ENCODE peak calls at places on chromosomes 7 and 10, in nine cellular contexts. One of them, this sample, is unnamed.

GRCh38 chr10:71128311-71129010 is 83.9 kb upstream of the UNC5B start:
- DNase-seq in IMR-90: no peak
- DNase-seq in ovary: no peak
- DNase-seq in RWPE1: no peak
- DNase-seq in LoVo: no peak
- DNase-seq in activated naive CD8-positive, alpha-beta T cell treated with anti-CD3 and anti-CD28 coated beads, Interleukin-2, amount 50 U/mL, for 16 hours: no peak
- DNase-seq in tibial artery: no peak
- DNase-seq in stimulated activated CD4-positive, alpha-beta T cell treated with anti-CD3 and anti-CD28 coated beads, Interleukin-15, amount 100 ng/mL, for 1 hour: no peak
- DNase-seq in NCI-H526 treated with DMSO at 0.1 percent for 48 hours: no peak
- DNase-seq in this sample: no peak

GRCh38 chr7:138999414-138999813 is 18.2 kb upstream of the KIAA1549 start:
- DNase-seq in LoVo: no peak
- DNase-seq in ovary: no peak
- DNase-seq in activated naive CD8-positive, alpha-beta T cell treated with anti-CD3 and anti-CD28 coated beads, Interleukin-2, amount 50 U/mL, for 16 hours: no peak
- DNase-seq in RWPE1: no peak
- DNase-seq in IMR-90: no peak
- DNase-seq in NCI-H526 treated with DMSO at 0.1 percent for 48 hours: no peak
- DNase-seq in tibial artery: no peak
- DNase-seq in stimulated activated CD4-positive, alpha-beta T cell treated with anti-CD3 and anti-CD28 coated beads, Interleukin-15, amount 100 ng/mL, for 1 hour: no peak
- DNase-seq in this sample: no peak

GRCh38 chr10:70115948-70116682 is 16.5 kb downstream of the AIFM2 start:
- DNase-seq in ovary: peak; percentile 54
- DNase-seq in RWPE1: peak; percentile 76
- DNase-seq in tibial artery: no peak
- DNase-seq in IMR-90: peak; percentile 9
- DNase-seq in LoVo: peak; percentile 50
- DNase-seq in stimulated activated CD4-positive, alpha-beta T cell treated with anti-CD3 and anti-CD28 coated beads, Interleukin-15, amount 100 ng/mL, for 1 hour: peak; percentile 17
- DNase-seq in activated naive CD8-positive, alpha-beta T cell treated with anti-CD3 and anti-CD28 coated beads, Interleukin-2, amount 50 U/mL, for 16 hours: peak; percentile 29
- DNase-seq in NCI-H526 treated with DMSO at 0.1 percent for 48 hours: no peak
- DNase-seq in this sample: peak; percentile 20

GRCh38 chr10:133336131-133337078 is at the start of gene CALY:
- DNase-seq in RWPE1: peak; percentile 75
- DNase-seq in activated naive CD8-positive, alpha-beta T cell treated with anti-CD3 and anti-CD28 coated beads, Interleukin-2, amount 50 U/mL, for 16 hours: peak; percentile 25
- DNase-seq in NCI-H526 treated with DMSO at 0.1 percent for 48 hours: no peak
- DNase-seq in LoVo: no peak
- DNase-seq in stimulated activated CD4-positive, alpha-beta T cell treated with anti-CD3 and anti-CD28 coated beads, Interleukin-15, amount 100 ng/mL, for 1 hour: peak; percentile 71
- DNase-seq in IMR-90: no peak
- DNase-seq in tibial artery: no peak
- DNase-seq in ovary: no peak
- DNase-seq in this sample: peak; percentile 91

GRCh38 chr10:76944678-76945077 is 692.9 kb downstream of the KCNMA1 start:
- DNase-seq in RWPE1: no peak
- DNase-seq in LoVo: no peak
- DNase-seq in IMR-90: no peak
- DNase-seq in ovary: no peak
- DNase-seq in activated naive CD8-positive, alpha-beta T cell treated with anti-CD3 and anti-CD28 coated beads, Interleukin-2, amount 50 U/mL, for 16 hours: no peak
- DNase-seq in tibial artery: no peak
- DNase-seq in stimulated activated CD4-positive, alpha-beta T cell treated with anti-CD3 and anti-CD28 coated beads, Interleukin-15, amount 100 ng/mL, for 1 hour: no peak
- DNase-seq in NCI-H526 treated with DMSO at 0.1 percent for 48 hours: no peak
- DNase-seq in this sample: no peak

GRCh38 chr10:14612873-14613569 is 161.7 kb downstream of the FAM107B start:
- DNase-seq in ovary: no peak
- DNase-seq in LoVo: no peak
- DNase-seq in NCI-H526 treated with DMSO at 0.1 percent for 48 hours: no peak
- DNase-seq in stimulated activated CD4-positive, alpha-beta T cell treated with anti-CD3 and anti-CD28 coated beads, Interleukin-15, amount 100 ng/mL, for 1 hour: no peak
- DNase-seq in activated naive CD8-positive, alpha-beta T cell treated with anti-CD3 and anti-CD28 coated beads, Interleukin-2, amount 50 U/mL, for 16 hours: no peak
- DNase-seq in IMR-90: no peak
- DNase-seq in tibial artery: no peak
- DNase-seq in RWPE1: no peak
- DNase-seq in this sample: no peak

GRCh38 chr10:132102071-132102716 is 36.4 kb downstream of the JAKMIP3 start:
- DNase-seq in IMR-90: no peak
- DNase-seq in tibial artery: no peak
- DNase-seq in LoVo: no peak
- DNase-seq in activated naive CD8-positive, alpha-beta T cell treated with anti-CD3 and anti-CD28 coated beads, Interleukin-2, amount 50 U/mL, for 16 hours: no peak
- DNase-seq in stimulated activated CD4-positive, alpha-beta T cell treated with anti-CD3 and anti-CD28 coated beads, Interleukin-15, amount 100 ng/mL, for 1 hour: no peak
- DNase-seq in ovary: no peak
- DNase-seq in NCI-H526 treated with DMSO at 0.1 percent for 48 hours: no peak
- DNase-seq in RWPE1: no peak
- DNase-seq in this sample: no peak

GRCh38 chr10:118543714-118544400 is 51.6 kb downstream of the PRLHR start:
- DNase-seq in NCI-H526 treated with DMSO at 0.1 percent for 48 hours: peak; percentile 13
- DNase-seq in tibial artery: no peak
- DNase-seq in stimulated activated CD4-positive, alpha-beta T cell treated with anti-CD3 and anti-CD28 coated beads, Interleukin-15, amount 100 ng/mL, for 1 hour: no peak
- DNase-seq in ovary: no peak
- DNase-seq in LoVo: peak; percentile 46
- DNase-seq in IMR-90: peak; percentile 5
- DNase-seq in activated naive CD8-positive, alpha-beta T cell treated with anti-CD3 and anti-CD28 coated beads, Interleukin-2, amount 50 U/mL, for 16 hours: no peak
- DNase-seq in RWPE1: peak; percentile 90
- DNase-seq in this sample: peak; percentile 31

GRCh38 chr7:132206594-132206993 is 369.7 kb downstream of the PLXNA4 start:
- DNase-seq in RWPE1: no peak
- DNase-seq in LoVo: no peak
- DNase-seq in ovary: no peak
- DNase-seq in NCI-H526 treated with DMSO at 0.1 percent for 48 hours: no peak
- DNase-seq in stimulated activated CD4-positive, alpha-beta T cell treated with anti-CD3 and anti-CD28 coated beads, Interleukin-15, amount 100 ng/mL, for 1 hour: no peak
- DNase-seq in tibial artery: no peak
- DNase-seq in activated naive CD8-positive, alpha-beta T cell treated with anti-CD3 and anti-CD28 coated beads, Interleukin-2, amount 50 U/mL, for 16 hours: no peak
- DNase-seq in IMR-90: no peak
- DNase-seq in this sample: no peak

GRCh38 chr7:80499350-80499955 is 12.4 kb downstream of the GNAT3 start:
- DNase-seq in ovary: peak; percentile 53
- DNase-seq in IMR-90: peak; percentile 95
- DNase-seq in LoVo: peak; percentile 70
- DNase-seq in tibial artery: no peak
- DNase-seq in NCI-H526 treated with DMSO at 0.1 percent for 48 hours: no peak
- DNase-seq in activated naive CD8-positive, alpha-beta T cell treated with anti-CD3 and anti-CD28 coated beads, Interleukin-2, amount 50 U/mL, for 16 hours: no peak
- DNase-seq in stimulated activated CD4-positive, alpha-beta T cell treated with anti-CD3 and anti-CD28 coated beads, Interleukin-15, amount 100 ng/mL, for 1 hour: no peak
- DNase-seq in RWPE1: peak; percentile 49
- DNase-seq in this sample: no peak

GRCh38 chr7:137772221-137772620 is 74.6 kb downstream of the DGKI start:
- DNase-seq in NCI-H526 treated with DMSO at 0.1 percent for 48 hours: no peak
- DNase-seq in RWPE1: no peak
- DNase-seq in stimulated activated CD4-positive, alpha-beta T cell treated with anti-CD3 and anti-CD28 coated beads, Interleukin-15, amount 100 ng/mL, for 1 hour: no peak
- DNase-seq in LoVo: no peak
- DNase-seq in IMR-90: peak; percentile 33
- DNase-seq in ovary: no peak
- DNase-seq in tibial artery: no peak
- DNase-seq in activated naive CD8-positive, alpha-beta T cell treated with anti-CD3 and anti-CD28 coated beads, Interleukin-2, amount 50 U/mL, for 16 hours: no peak
- DNase-seq in this sample: no peak

GRCh38 chr10:104028146-104028545 is 57.5 kb downstream of the COL17A1 start:
- DNase-seq in ovary: no peak
- DNase-seq in stimulated activated CD4-positive, alpha-beta T cell treated with anti-CD3 and anti-CD28 coated beads, Interleukin-15, amount 100 ng/mL, for 1 hour: no peak
- DNase-seq in RWPE1: peak; percentile 60
- DNase-seq in NCI-H526 treated with DMSO at 0.1 percent for 48 hours: no peak
- DNase-seq in IMR-90: peak; percentile 23
- DNase-seq in tibial artery: no peak
- DNase-seq in LoVo: no peak
- DNase-seq in activated naive CD8-positive, alpha-beta T cell treated with anti-CD3 and anti-CD28 coated beads, Interleukin-2, amount 50 U/mL, for 16 hours: no peak
- DNase-seq in this sample: no peak

This sample was measured in activated naive CD4-positive, alpha-beta T cell.